ENCODE peak calls at places on chromosomes 13 and 19, in five cellular contexts. One of them, this sample, is unnamed.

GRCh38 chr13:71115301-71115700 is 751.7 kb downstream of the DACH1 start:
- DNase-seq in endothelial cell of umbilical vein: no peak
- DNase-seq in WTC11: no peak
- DNase-seq in SK-N-SH: no peak
- DNase-seq in HCT116: no peak
- DNase-seq in this sample: no peak

GRCh38 chr13:110965038-110965754 is 50.3 kb upstream of the ANKRD10 start:
- DNase-seq in endothelial cell of umbilical vein: peak
- DNase-seq in SK-N-SH: no peak
- DNase-seq in HCT116: peak
- DNase-seq in WTC11: no peak
- DNase-seq in this sample: peak

GRCh38 chr19:49858591-49858985 is 7.6 kb downstream of the PTOV1 start:
- DNase-seq in HCT116: no peak
- DNase-seq in SK-N-SH: no peak
- DNase-seq in WTC11: no peak
- DNase-seq in endothelial cell of umbilical vein: no peak
- DNase-seq in this sample: no peak

GRCh38 chr13:61927648-61928047 is 512.0 kb upstream of the PCDH20 start:
- DNase-seq in HCT116: no peak
- DNase-seq in WTC11: no peak
- DNase-seq in endothelial cell of umbilical vein: peak
- DNase-seq in SK-N-SH: no peak
- DNase-seq in this sample: no peak

GRCh38 chr13:50365683-50366391 is 350.6 kb downstream of the KCNRG start:
- DNase-seq in SK-N-SH: no peak
- DNase-seq in HCT116: no peak
- DNase-seq in WTC11: no peak
- DNase-seq in endothelial cell of umbilical vein: peak
- DNase-seq in this sample: peak

GRCh38 chr19:34254552-34255432 is at the start of gene GARRE1:
- DNase-seq in WTC11: peak
- DNase-seq in HCT116: no peak
- DNase-seq in endothelial cell of umbilical vein: peak
- DNase-seq in SK-N-SH: peak
- DNase-seq in this sample: peak

GRCh38 chr19:14361824-14362223 is 19.4 kb upstream of the ADGRE5 start:
- DNase-seq in endothelial cell of umbilical vein: no peak
- DNase-seq in HCT116: no peak
- DNase-seq in SK-N-SH: peak
- DNase-seq in WTC11: peak
- DNase-seq in this sample: peak

GRCh38 chr13:99471231-99472202 is 29.8 kb upstream of the TM9SF2 start:
- DNase-seq in SK-N-SH: no peak
- DNase-seq in endothelial cell of umbilical vein: peak
- DNase-seq in HCT116: no peak
- DNase-seq in WTC11: no peak
- DNase-seq in this sample: no peak

GRCh38 chr19:41941410-41942202 is 13.4 kb upstream of the ERFL start:
- DNase-seq in WTC11: no peak
- DNase-seq in endothelial cell of umbilical vein: no peak
- DNase-seq in HCT116: no peak
- DNase-seq in SK-N-SH: no peak
- DNase-seq in this sample: no peak

GRCh38 chr13:41196620-41197019 is 2.3 kb upstream of the KBTBD7 start:
- DNase-seq in SK-N-SH: no peak
- DNase-seq in HCT116: no peak
- DNase-seq in WTC11: no peak
- DNase-seq in endothelial cell of umbilical vein: no peak
- DNase-seq in this sample: peak
- TF ChIP-seq MAX in SK-N-SH: no peak
- TF ChIP-seq MAX in HCT116: no peak
- TF ChIP-seq MAX in WTC11: no peak
- TF ChIP-seq MAX in endothelial cell of umbilical vein: no peak
- TF ChIP-seq MAX in this sample: no peak

GRCh38 chr13:113949546-113949945 is 24.3 kb downstream of the C13orf46 start:
- DNase-seq in HCT116: no peak
- DNase-seq in SK-N-SH: no peak
- DNase-seq in endothelial cell of umbilical vein: no peak
- DNase-seq in WTC11: no peak
- DNase-seq in this sample: no peak
- TF ChIP-seq MAX in HCT116: no peak
- TF ChIP-seq MAX in SK-N-SH: no peak
- TF ChIP-seq MAX in endothelial cell of umbilical vein: no peak
- TF ChIP-seq MAX in WTC11: no peak
- TF ChIP-seq MAX in this sample: no peak

GRCh38 chr19:45769821-45770191 is 754 bp upstream of the SIX5 start:
- DNase-seq in HCT116: no peak
- DNase-seq in WTC11: peak
- DNase-seq in SK-N-SH: no peak
- DNase-seq in endothelial cell of umbilical vein: no peak
- DNase-seq in this sample: no peak
- TF ChIP-seq MAX in HCT116: no peak
- TF ChIP-seq MAX in WTC11: no peak
- TF ChIP-seq MAX in SK-N-SH: no peak
- TF ChIP-seq MAX in endothelial cell of umbilical vein: no peak
- TF ChIP-seq MAX in this sample: no peak

DNA sequence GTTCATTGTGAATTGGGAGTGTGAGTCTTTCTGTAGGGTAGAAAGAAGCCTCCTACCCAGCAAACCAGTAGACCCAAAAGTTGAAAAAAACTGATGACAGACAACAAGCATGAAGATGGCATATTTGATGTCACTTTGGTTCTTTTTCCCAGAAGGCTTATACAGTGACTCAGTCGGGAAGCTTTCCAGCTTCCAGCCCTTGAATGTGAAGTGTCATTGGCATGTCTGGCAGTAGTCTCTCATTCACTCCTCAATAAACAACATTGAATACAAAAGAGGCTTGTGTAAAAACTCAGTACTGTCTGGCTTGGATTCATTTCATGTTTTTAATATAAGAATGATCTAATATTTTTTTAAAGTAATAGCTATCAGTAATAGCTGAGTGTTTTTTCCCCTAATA is 68.7 kb downstream of the IPO5 start:
- DNase-seq in WTC11: no peak
- DNase-seq in endothelial cell of umbilical vein: peak
- DNase-seq in HCT116: no peak
- DNase-seq in SK-N-SH: no peak
- DNase-seq in this sample: no peak
- TF ChIP-seq MAX in WTC11: no peak
- TF ChIP-seq MAX in endothelial cell of umbilical vein: no peak
- TF ChIP-seq MAX in HCT116: no peak
- TF ChIP-seq MAX in SK-N-SH: peak
- TF ChIP-seq MAX in this sample: no peak

DNA sequence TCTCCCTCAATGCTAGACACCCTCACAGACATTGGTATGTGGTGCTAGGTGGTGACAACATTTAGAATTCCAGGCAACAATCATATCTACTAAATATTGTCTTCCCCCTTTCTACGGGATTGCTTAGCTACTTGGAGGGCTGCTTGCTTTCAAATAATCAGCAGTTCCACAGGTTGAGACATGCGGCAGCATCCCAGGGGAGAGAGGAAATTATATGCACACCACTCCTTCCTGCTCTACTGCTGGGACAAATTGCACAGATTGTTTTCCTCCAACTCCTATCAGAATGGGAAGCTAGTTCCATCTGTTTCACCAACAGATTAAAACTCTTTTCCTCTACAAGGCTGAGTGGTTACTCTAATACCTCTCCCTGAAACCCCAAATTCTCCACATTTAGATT is 275.4 kb downstream of the DNAJC15 start:
- DNase-seq in HCT116: no peak
- DNase-seq in SK-N-SH: no peak
- DNase-seq in WTC11: no peak
- DNase-seq in endothelial cell of umbilical vein: peak
- DNase-seq in this sample: no peak
- TF ChIP-seq MAX in HCT116: no peak
- TF ChIP-seq MAX in SK-N-SH: no peak
- TF ChIP-seq MAX in WTC11: no peak
- TF ChIP-seq MAX in endothelial cell of umbilical vein: no peak
- TF ChIP-seq MAX in this sample: no peak

GRCh38 chr13:100542546-100543156 is 45.9 kb downstream of the GGACT start:
- DNase-seq in HCT116: no peak
- DNase-seq in SK-N-SH: no peak
- DNase-seq in endothelial cell of umbilical vein: peak
- DNase-seq in WTC11: no peak
- DNase-seq in this sample: peak

GRCh38 chr13:100545684-100546061 is 42.9 kb downstream of the GGACT start:
- DNase-seq in HCT116: no peak
- DNase-seq in WTC11: no peak
- DNase-seq in endothelial cell of umbilical vein: no peak
- DNase-seq in SK-N-SH: no peak
- DNase-seq in this sample: no peak

GRCh38 chr13:100543872-100544602 is 44.6 kb downstream of the GGACT start:
- DNase-seq in HCT116: no peak
- DNase-seq in WTC11: no peak
- DNase-seq in endothelial cell of umbilical vein: peak
- DNase-seq in SK-N-SH: no peak
- DNase-seq in this sample: peak

GRCh38 chr13:100546713-100547405 is 41.7 kb downstream of the GGACT start:
- DNase-seq in WTC11: no peak
- DNase-seq in HCT116: no peak
- DNase-seq in endothelial cell of umbilical vein: no peak
- DNase-seq in SK-N-SH: peak
- DNase-seq in this sample: no peak

GRCh38 chr13:100544866-100545683 is 43.5 kb downstream of the GGACT start:
- DNase-seq in endothelial cell of umbilical vein: peak
- DNase-seq in WTC11: no peak
- DNase-seq in SK-N-SH: no peak
- DNase-seq in HCT116: no peak
- DNase-seq in this sample: no peak
- TF ChIP-seq MAX in endothelial cell of umbilical vein: no peak
- TF ChIP-seq MAX in WTC11: no peak
- TF ChIP-seq MAX in SK-N-SH: no peak
- TF ChIP-seq MAX in HCT116: no peak
- TF ChIP-seq MAX in this sample: no peak

GRCh38 chr13:51765142-51765515 is 38.8 kb downstream of the DHRS12 start:
- DNase-seq in endothelial cell of umbilical vein: no peak
- DNase-seq in HCT116: no peak
- DNase-seq in SK-N-SH: no peak
- DNase-seq in WTC11: no peak
- DNase-seq in this sample: no peak

GRCh38 chr13:51768976-51769375 is 35.0 kb downstream of the DHRS12 start:
- DNase-seq in HCT116: no peak
- DNase-seq in SK-N-SH: no peak
- DNase-seq in WTC11: no peak
- DNase-seq in endothelial cell of umbilical vein: no peak
- DNase-seq in this sample: no peak

GRCh38 chr13:51768378-51768921 is 35.5 kb downstream of the DHRS12 start:
- DNase-seq in SK-N-SH: no peak
- DNase-seq in HCT116: no peak
- DNase-seq in endothelial cell of umbilical vein: no peak
- DNase-seq in WTC11: peak
- DNase-seq in this sample: no peak

GRCh38 chr13:51769455-51770127 is 34.4 kb downstream of the DHRS12 start:
- DNase-seq in WTC11: no peak
- DNase-seq in SK-N-SH: peak
- DNase-seq in endothelial cell of umbilical vein: no peak
- DNase-seq in HCT116: no peak
- DNase-seq in this sample: no peak

GRCh38 chr13:51767100-51767499 is 36.9 kb downstream of the DHRS12 start:
- DNase-seq in SK-N-SH: no peak
- DNase-seq in endothelial cell of umbilical vein: no peak
- DNase-seq in HCT116: no peak
- DNase-seq in WTC11: no peak
- DNase-seq in this sample: peak
- TF ChIP-seq MAX in SK-N-SH: no peak
- TF ChIP-seq MAX in endothelial cell of umbilical vein: no peak
- TF ChIP-seq MAX in HCT116: no peak
- TF ChIP-seq MAX in WTC11: no peak
- TF ChIP-seq MAX in this sample: peak

GRCh38 chr19:1046836-1047695 is 7.2 kb downstream of the ABCA7 start:
- DNase-seq in HCT116: no peak
- DNase-seq in SK-N-SH: no peak
- DNase-seq in WTC11: no peak
- DNase-seq in endothelial cell of umbilical vein: no peak
- DNase-seq in this sample: no peak

GRCh38 chr19:1042689-1043511 is 3.0 kb downstream of the ABCA7 start:
- DNase-seq in WTC11: no peak
- DNase-seq in SK-N-SH: no peak
- DNase-seq in endothelial cell of umbilical vein: no peak
- DNase-seq in HCT116: no peak
- DNase-seq in this sample: no peak

GRCh38 chr19:1047696-1048147 is 7.8 kb downstream of the ABCA7 start:
- DNase-seq in endothelial cell of umbilical vein: no peak
- DNase-seq in HCT116: no peak
- DNase-seq in WTC11: peak
- DNase-seq in SK-N-SH: no peak
- DNase-seq in this sample: no peak

GRCh38 chr19:1046117-1046626 is 6.3 kb downstream of the ABCA7 start:
- DNase-seq in WTC11: no peak
- DNase-seq in HCT116: no peak
- DNase-seq in SK-N-SH: no peak
- DNase-seq in endothelial cell of umbilical vein: no peak
- DNase-seq in this sample: no peak

DNA sequence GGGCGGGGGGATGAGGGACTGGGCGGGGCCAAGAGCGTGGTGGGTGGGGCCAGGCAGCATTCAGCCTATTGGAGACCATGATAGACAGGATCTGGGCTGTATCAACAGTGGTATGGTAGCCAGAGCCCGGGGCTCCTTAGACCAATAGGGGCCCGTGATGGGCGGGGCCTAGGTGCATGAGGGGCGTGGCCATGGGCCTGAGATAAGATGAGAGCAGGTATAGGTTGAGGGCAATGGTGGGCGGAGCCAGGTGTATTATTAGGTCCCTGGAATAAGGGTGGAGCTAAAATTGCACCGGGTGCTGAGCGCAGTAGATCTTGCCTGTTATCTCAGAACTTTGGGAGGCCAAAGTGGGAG is 5.3 kb downstream of the ABCA7 start:
- DNase-seq in endothelial cell of umbilical vein: no peak
- DNase-seq in HCT116: peak
- DNase-seq in SK-N-SH: peak
- DNase-seq in WTC11: peak
- DNase-seq in this sample: peak
- TF ChIP-seq MAX in endothelial cell of umbilical vein: no peak
- TF ChIP-seq MAX in HCT116: no peak
- TF ChIP-seq MAX in SK-N-SH: no peak
- TF ChIP-seq MAX in WTC11: no peak
- TF ChIP-seq MAX in this sample: no peak

This sample was measured in NB4.